ENCODE peak calls at places on chromosomes 6 and 20, in eight cellular contexts. One of them, this sample, is unnamed.

GRCh38 chr6:128516514-128516898 is 3.9 kb downstream of the PTPRK start:
- DNase-seq in hepatocyte: peak
- DNase-seq in HCT116: no peak
- DNase-seq in tibial nerve: no peak
- DNase-seq in AG04450: no peak
- DNase-seq in ascending aorta: no peak
- DNase-seq in fibroblast of lung: no peak
- DNase-seq in body of pancreas: no peak
- DNase-seq in this sample: no peak

GRCh38 chr6:131103296-131103695 is 32.0 kb upstream of the AKAP7 start:
- DNase-seq in hepatocyte: no peak
- DNase-seq in HCT116: no peak
- DNase-seq in tibial nerve: no peak
- DNase-seq in AG04450: no peak
- DNase-seq in ascending aorta: no peak
- DNase-seq in fibroblast of lung: peak
- DNase-seq in body of pancreas: no peak
- DNase-seq in this sample: no peak

GRCh38 chr6:167474725-167475124 is 149.8 kb downstream of the TTLL2 start:
- DNase-seq in hepatocyte: no peak
- DNase-seq in HCT116: no peak
- DNase-seq in tibial nerve: no peak
- DNase-seq in AG04450: no peak
- DNase-seq in ascending aorta: no peak
- DNase-seq in fibroblast of lung: no peak
- DNase-seq in body of pancreas: no peak
- DNase-seq in this sample: no peak

GRCh38 chr6:24673625-24674024 is 6.7 kb downstream of the ACOT13 start:
- DNase-seq in hepatocyte: no peak
- DNase-seq in HCT116: no peak
- DNase-seq in tibial nerve: no peak
- DNase-seq in AG04450: no peak
- DNase-seq in ascending aorta: no peak
- DNase-seq in fibroblast of lung: no peak
- DNase-seq in body of pancreas: no peak
- DNase-seq in this sample: no peak

GRCh38 chr20:50866036-50866685 is 65.1 kb downstream of the ADNP start:
- DNase-seq in hepatocyte: no peak
- DNase-seq in HCT116: no peak
- DNase-seq in tibial nerve: no peak
- DNase-seq in AG04450: no peak
- DNase-seq in ascending aorta: no peak
- DNase-seq in fibroblast of lung: no peak
- DNase-seq in body of pancreas: no peak
- DNase-seq in this sample: no peak

GRCh38 chr6:11212625-11213024 is 19.8 kb downstream of the NEDD9 start:
- DNase-seq in hepatocyte: no peak
- DNase-seq in HCT116: no peak
- DNase-seq in tibial nerve: no peak
- DNase-seq in AG04450: no peak
- DNase-seq in ascending aorta: peak
- DNase-seq in fibroblast of lung: peak
- DNase-seq in body of pancreas: peak
- DNase-seq in this sample: no peak

GRCh38 chr6:34648808-34649207 is 47.8 kb downstream of the ILRUN start:
- DNase-seq in hepatocyte: no peak
- DNase-seq in HCT116: no peak
- DNase-seq in tibial nerve: no peak
- DNase-seq in AG04450: no peak
- DNase-seq in ascending aorta: no peak
- DNase-seq in fibroblast of lung: no peak
- DNase-seq in body of pancreas: no peak
- DNase-seq in this sample: no peak

GRCh38 chr6:111176763-111177099 is 89.4 kb downstream of the SLC16A10 start:
- DNase-seq in hepatocyte: no peak
- DNase-seq in HCT116: no peak
- DNase-seq in tibial nerve: no peak
- DNase-seq in AG04450: no peak
- DNase-seq in ascending aorta: no peak
- DNase-seq in fibroblast of lung: no peak
- DNase-seq in body of pancreas: peak
- DNase-seq in this sample: no peak

GRCh38 chr20:58511364-58511763 is 3.8 kb downstream of the APCDD1L start:
- DNase-seq in hepatocyte: peak
- DNase-seq in HCT116: no peak
- DNase-seq in tibial nerve: no peak
- DNase-seq in AG04450: peak
- DNase-seq in ascending aorta: no peak
- DNase-seq in fibroblast of lung: peak
- DNase-seq in body of pancreas: no peak
- DNase-seq in this sample: no peak

GRCh38 chr6:93193868-93194267 is 225.5 kb downstream of the EPHA7 start:
- DNase-seq in hepatocyte: no peak
- DNase-seq in HCT116: no peak
- DNase-seq in tibial nerve: no peak
- DNase-seq in AG04450: no peak
- DNase-seq in ascending aorta: no peak
- DNase-seq in fibroblast of lung: no peak
- DNase-seq in body of pancreas: no peak
- DNase-seq in this sample: no peak

GRCh38 chr20:31864521-31865400 is 5.6 kb downstream of the DUSP15 start:
- DNase-seq in hepatocyte: no peak
- DNase-seq in HCT116: no peak
- DNase-seq in tibial nerve: no peak
- DNase-seq in AG04450: no peak
- DNase-seq in ascending aorta: peak
- DNase-seq in fibroblast of lung: no peak
- DNase-seq in body of pancreas: no peak
- DNase-seq in this sample: no peak

GRCh38 chr20:36246410-36246809 is 10.1 kb downstream of the AAR2 start:
- DNase-seq in hepatocyte: no peak
- DNase-seq in HCT116: no peak
- DNase-seq in tibial nerve: no peak
- DNase-seq in AG04450: no peak
- DNase-seq in ascending aorta: no peak
- DNase-seq in fibroblast of lung: no peak
- DNase-seq in body of pancreas: no peak
- DNase-seq in this sample: no peak

GRCh38 chr20:36251426-36251825 is 15.1 kb downstream of the AAR2 start:
- DNase-seq in hepatocyte: no peak
- DNase-seq in HCT116: no peak
- DNase-seq in tibial nerve: no peak
- DNase-seq in AG04450: no peak
- DNase-seq in ascending aorta: no peak
- DNase-seq in fibroblast of lung: no peak
- DNase-seq in body of pancreas: no peak
- DNase-seq in this sample: no peak

GRCh38 chr20:36252511-36252910 is 16.2 kb downstream of the AAR2 start:
- DNase-seq in hepatocyte: no peak
- DNase-seq in HCT116: no peak
- DNase-seq in tibial nerve: no peak
- DNase-seq in AG04450: no peak
- DNase-seq in ascending aorta: no peak
- DNase-seq in fibroblast of lung: no peak
- DNase-seq in body of pancreas: no peak
- DNase-seq in this sample: no peak

GRCh38 chr20:36248836-36249235 is 12.6 kb downstream of the AAR2 start:
- DNase-seq in hepatocyte: no peak
- DNase-seq in HCT116: no peak
- DNase-seq in tibial nerve: no peak
- DNase-seq in AG04450: no peak
- DNase-seq in ascending aorta: no peak
- DNase-seq in fibroblast of lung: no peak
- DNase-seq in body of pancreas: no peak
- DNase-seq in this sample: no peak

GRCh38 chr20:36249450-36249849 is 13.2 kb downstream of the AAR2 start:
- DNase-seq in hepatocyte: no peak
- DNase-seq in HCT116: no peak
- DNase-seq in tibial nerve: no peak
- DNase-seq in AG04450: no peak
- DNase-seq in ascending aorta: no peak
- DNase-seq in fibroblast of lung: no peak
- DNase-seq in body of pancreas: no peak
- DNase-seq in this sample: no peak
- H3K27ac ChIP-seq in hepatocyte: no peak
- H3K27ac ChIP-seq in HCT116: no peak
- H3K27ac ChIP-seq in tibial nerve: no peak
- H3K27ac ChIP-seq in AG04450: no peak
- H3K27ac ChIP-seq in ascending aorta: no peak
- H3K27ac ChIP-seq in fibroblast of lung: no peak
- H3K27ac ChIP-seq in body of pancreas: no peak
- H3K27ac ChIP-seq in this sample: no peak

GRCh38 chr20:44288252-44288651 is 22.8 kb downstream of the FITM2 start:
- DNase-seq in hepatocyte: no peak
- DNase-seq in HCT116: no peak
- DNase-seq in tibial nerve: no peak
- DNase-seq in AG04450: no peak
- DNase-seq in ascending aorta: no peak
- DNase-seq in fibroblast of lung: no peak
- DNase-seq in body of pancreas: no peak
- DNase-seq in this sample: peak
- TF ChIP-seq CTCF in hepatocyte: no peak
- TF ChIP-seq CTCF in HCT116: no peak
- TF ChIP-seq CTCF in tibial nerve: no peak
- TF ChIP-seq CTCF in AG04450: no peak
- TF ChIP-seq CTCF in ascending aorta: no peak
- TF ChIP-seq CTCF in fibroblast of lung: no peak
- TF ChIP-seq CTCF in body of pancreas: no peak
- TF ChIP-seq CTCF in this sample: no peak

GRCh38 chr6:150880336-150880735 is 14.8 kb downstream of the MTHFD1L start:
- DNase-seq in hepatocyte: no peak
- DNase-seq in HCT116: no peak
- DNase-seq in tibial nerve: no peak
- DNase-seq in AG04450: no peak
- DNase-seq in ascending aorta: peak
- DNase-seq in fibroblast of lung: no peak
- DNase-seq in body of pancreas: no peak
- DNase-seq in this sample: no peak

GRCh38 chr6:150877928-150878327 is 12.4 kb downstream of the MTHFD1L start:
- DNase-seq in hepatocyte: no peak
- DNase-seq in HCT116: no peak
- DNase-seq in tibial nerve: no peak
- DNase-seq in AG04450: no peak
- DNase-seq in ascending aorta: peak
- DNase-seq in fibroblast of lung: no peak
- DNase-seq in body of pancreas: peak
- DNase-seq in this sample: peak

GRCh38 chr6:150878347-150879213 is 13.1 kb downstream of the MTHFD1L start:
- DNase-seq in hepatocyte: no peak
- DNase-seq in HCT116: no peak
- DNase-seq in tibial nerve: no peak
- DNase-seq in AG04450: no peak
- DNase-seq in ascending aorta: peak
- DNase-seq in fibroblast of lung: no peak
- DNase-seq in body of pancreas: no peak
- DNase-seq in this sample: no peak

GRCh38 chr6:150874184-150874583 is 8.7 kb downstream of the MTHFD1L start:
- DNase-seq in hepatocyte: no peak
- DNase-seq in HCT116: no peak
- DNase-seq in tibial nerve: no peak
- DNase-seq in AG04450: no peak
- DNase-seq in ascending aorta: peak
- DNase-seq in fibroblast of lung: no peak
- DNase-seq in body of pancreas: no peak
- DNase-seq in this sample: no peak

DNA sequence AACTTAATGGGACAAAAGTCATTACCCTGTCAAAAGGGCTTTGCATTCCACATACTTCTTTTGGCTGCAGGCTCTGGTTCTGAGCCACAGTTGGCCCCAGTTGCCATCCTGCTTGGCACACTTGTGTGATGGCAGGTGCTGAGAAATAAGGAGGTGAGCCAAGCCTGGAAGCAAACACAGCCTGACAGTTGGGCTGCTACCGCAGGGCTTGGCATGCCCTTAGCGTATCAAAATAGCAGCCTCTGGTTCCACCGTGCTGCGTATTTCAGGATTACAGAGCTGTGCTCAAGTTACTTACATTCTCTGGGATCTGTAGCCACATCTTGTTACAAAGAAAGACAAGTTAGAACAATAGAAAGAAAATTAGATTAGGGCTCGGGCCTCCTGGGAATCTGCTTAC is 11.1 kb downstream of the MTHFD1L start:
- DNase-seq in hepatocyte: no peak
- DNase-seq in HCT116: no peak
- DNase-seq in tibial nerve: no peak
- DNase-seq in AG04450: no peak
- DNase-seq in ascending aorta: peak
- DNase-seq in fibroblast of lung: peak
- DNase-seq in body of pancreas: peak
- DNase-seq in this sample: peak
- H3K27ac ChIP-seq in hepatocyte: no peak
- H3K27ac ChIP-seq in HCT116: no peak
- H3K27ac ChIP-seq in tibial nerve: no peak
- H3K27ac ChIP-seq in AG04450: no peak
- H3K27ac ChIP-seq in ascending aorta: peak
- H3K27ac ChIP-seq in fibroblast of lung: no peak
- H3K27ac ChIP-seq in body of pancreas: no peak
- H3K27ac ChIP-seq in this sample: no peak

DNA sequence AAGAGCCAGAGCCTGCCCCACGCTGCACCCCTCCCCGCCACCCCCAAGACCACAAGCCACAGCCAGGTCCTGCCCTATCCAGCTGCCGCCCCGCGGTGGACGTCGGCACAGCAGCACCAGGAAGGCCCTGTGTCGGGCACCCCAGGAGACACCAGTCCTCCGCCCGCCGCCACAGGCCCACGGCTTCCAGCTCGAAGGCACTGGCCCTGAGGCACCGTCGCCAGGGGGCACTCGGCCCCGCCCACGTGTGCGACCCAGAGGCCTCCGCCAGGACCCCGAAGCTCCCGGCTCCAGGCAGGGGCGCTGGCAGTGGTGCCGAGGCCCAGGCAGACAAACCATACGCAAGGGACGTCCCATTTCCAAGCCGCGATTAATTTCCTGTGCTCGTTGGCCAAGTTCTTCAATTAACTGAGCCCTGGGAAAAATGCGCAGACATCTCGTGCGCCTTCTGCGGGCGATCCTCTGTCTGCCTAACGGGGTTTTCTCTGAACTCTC is 19.4 kb downstream of the KCNQ2 start:
- DNase-seq in hepatocyte: no peak
- DNase-seq in HCT116: no peak
- DNase-seq in tibial nerve: no peak
- DNase-seq in AG04450: no peak
- DNase-seq in ascending aorta: no peak
- DNase-seq in fibroblast of lung: no peak
- DNase-seq in body of pancreas: no peak
- DNase-seq in this sample: no peak
- TF ChIP-seq CTCF in hepatocyte: no peak
- TF ChIP-seq CTCF in HCT116: no peak
- TF ChIP-seq CTCF in tibial nerve: no peak
- TF ChIP-seq CTCF in AG04450: no peak
- TF ChIP-seq CTCF in ascending aorta: no peak
- TF ChIP-seq CTCF in fibroblast of lung: no peak
- TF ChIP-seq CTCF in body of pancreas: no peak
- TF ChIP-seq CTCF in this sample: no peak

GRCh38 chr20:10761786-10762185 is 88.0 kb upstream of the JAG1 start:
- DNase-seq in hepatocyte: no peak
- DNase-seq in HCT116: no peak
- DNase-seq in tibial nerve: no peak
- DNase-seq in AG04450: no peak
- DNase-seq in ascending aorta: no peak
- DNase-seq in fibroblast of lung: peak
- DNase-seq in body of pancreas: peak
- DNase-seq in this sample: no peak
- H3K27ac ChIP-seq in hepatocyte: no peak
- H3K27ac ChIP-seq in HCT116: no peak
- H3K27ac ChIP-seq in tibial nerve: no peak
- H3K27ac ChIP-seq in AG04450: no peak
- H3K27ac ChIP-seq in ascending aorta: peak
- H3K27ac ChIP-seq in fibroblast of lung: no peak
- H3K27ac ChIP-seq in body of pancreas: no peak
- H3K27ac ChIP-seq in this sample: no peak

This sample was measured in colonic mucosa.